ENCODE peak calls at places on chromosome 10, in seven cellular contexts. P is mammary epithelial cell, E is vagina, X is lower lobe of right lung, Y is Peyer's patch, K is brain microvascular endothelial cell, C is mesendoderm. F is an unnamed sample.

GRCh38 chr10:6843477-6843876 is 263.4 kb upstream of the PRKCQ start:
- DNase-seq in P (no peak), E (no peak), X (no peak), Y (peak; percentile 43), K (no peak), C (no peak), F (no peak)

GRCh38 chr10:51711519-51711891 is 12.1 kb upstream of the CSTF2T start:
- DNase-seq in P (no peak), E (no peak), X (no peak), Y (no peak), K (no peak), C (no peak), F (peak; percentile 66)

GRCh38 chr10:1159131-1160061 is 103.2 kb downstream of the WDR37 start:
- DNase-seq in P (no peak), E (peak; percentile 52), X (no peak), Y (no peak), K (no peak), C (no peak), F (no peak)

GRCh38 chr10:15442056-15442455 is 71.0 kb upstream of the FAM171A1 start:
- DNase-seq in P (no peak), E (no peak), X (no peak), Y (no peak), K (no peak), C (no peak), F (no peak)

GRCh38 chr10:108616559-108617285 is 1306.6 kb downstream of the XPNPEP1 start:
- DNase-seq in P (no peak), E (no peak), X (no peak), Y (no peak), K (no peak), C (no peak), F (no peak)

GRCh38 chr10:93476756-93477155 is 5.4 kb downstream of the MYOF start:
- DNase-seq in P (no peak), E (no peak), X (no peak), Y (no peak), K (no peak), C (no peak), F (no peak)

GRCh38 chr10:60130130-60130579 is 223.8 kb upstream of the CCDC6 start:
- DNase-seq in P (no peak), E (no peak), X (no peak), Y (no peak), K (no peak), C (peak; percentile 92), F (no peak)

GRCh38 chr10:102564209-102564834 is 60.5 kb downstream of the SUFU start:
- DNase-seq in P (no peak), E (no peak), X (no peak), Y (no peak), K (no peak), C (no peak), F (no peak)

GRCh38 chr10:29140151-29140550 is 148.7 kb upstream of the LYZL1 start:
- DNase-seq in P (no peak), E (no peak), X (no peak), Y (no peak), K (no peak), C (no peak), F (no peak)

GRCh38 chr10:89295597-89295996 is 6.2 kb upstream of the IFIT2 start:
- DNase-seq in P (peak; percentile 52), E (no peak), X (no peak), Y (no peak), K (no peak), C (no peak), F (peak; percentile 72)

GRCh38 chr10:6039711-6040110 is 22.5 kb downstream of the IL2RA start:
- DNase-seq in P (no peak), E (peak; percentile 46), X (no peak), Y (no peak), K (no peak), C (no peak), F (no peak)

GRCh38 chr10:94546616-94547175 is 1.1 kb downstream of the HELLS start:
- DNase-seq in P (peak; percentile 4), E (no peak), X (no peak), Y (no peak), K (no peak), C (no peak), F (no peak)

GRCh38 chr10:66586073-66586472 is 339.8 kb upstream of the LRRTM3 start:
- DNase-seq in P (peak; percentile 19), E (no peak), X (no peak), Y (no peak), K (peak; percentile 16), C (peak; percentile 63), F (peak; percentile 21)

GRCh38 chr10:43287056-43288007 is 20.5 kb upstream of the RASGEF1A start:
- DNase-seq in P (peak; percentile 83), E (no peak), X (peak; percentile 85), Y (peak; percentile 85), K (no peak), C (peak; percentile 58), F (no peak)

DNA sequence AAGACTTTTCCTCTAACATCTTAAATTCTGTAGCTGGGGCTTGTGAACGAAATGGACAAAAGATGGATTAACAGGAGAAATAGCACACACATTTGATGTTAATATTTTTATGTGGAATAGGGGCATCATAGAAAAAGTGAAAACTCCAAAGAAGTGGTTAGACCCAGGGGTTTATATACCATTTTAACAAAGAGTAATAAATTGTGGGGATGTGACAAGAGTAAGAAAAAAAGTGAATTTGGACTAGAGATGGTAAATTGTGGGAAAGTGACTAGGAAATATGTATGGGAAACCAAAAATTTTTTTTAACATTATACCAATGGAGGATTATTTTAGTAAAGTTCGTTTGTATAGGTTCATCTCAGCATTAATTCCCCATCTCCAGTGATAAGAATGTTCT is 8.2 kb downstream of the SLC39A12 start:
- DNase-seq in P (no peak), E (no peak), X (no peak), Y (no peak), K (no peak), C (no peak), F (no peak)
- H3K4me3 ChIP-seq in P (no peak overlapping the region), E (no peak overlapping the region), X (no peak overlapping the region), Y (no peak overlapping the region), K (no peak overlapping the region), C (no peak overlapping the region), F (no peak overlapping the region)

GRCh38 chr10:112332022-112332421 is 41.9 kb upstream of the ACSL5 start:
- DNase-seq in P (no peak), E (no peak), X (no peak), Y (no peak), K (no peak), C (no peak), F (no peak)
- H3K27ac ChIP-seq in P (no peak overlapping the region), E (no peak overlapping the region), X (no peak overlapping the region), Y (peak overlapping the region; percentile 57), K (no peak overlapping the region), C (no peak overlapping the region), F (no peak overlapping the region)

DNA sequence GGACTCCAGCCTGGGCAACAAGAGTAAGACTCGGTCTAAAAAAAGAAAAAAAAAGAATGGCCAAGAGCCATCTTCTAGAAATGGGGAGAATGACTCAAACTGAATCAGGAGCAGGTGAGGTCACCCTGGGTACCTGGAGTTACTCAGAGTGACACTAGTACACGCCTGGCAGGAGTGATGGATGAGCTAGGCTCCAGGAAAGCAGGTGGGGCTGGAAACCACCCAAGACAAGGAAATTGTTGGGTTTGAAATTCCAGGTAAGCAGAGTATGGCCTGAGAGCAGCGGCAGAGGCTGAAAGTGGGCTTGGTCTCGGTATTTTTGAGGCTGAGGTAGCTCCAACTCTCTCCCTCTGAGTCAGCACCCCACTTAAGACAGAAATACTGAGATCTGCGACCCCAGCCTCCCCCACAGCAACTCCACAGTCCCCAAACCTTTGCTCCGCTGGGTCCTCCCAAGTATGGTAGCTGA is 18.5 kb downstream of the DDIT4 start:
- DNase-seq in P (peak; percentile 99), E (no peak), X (no peak), Y (no peak), K (no peak), C (no peak), F (no peak)
- H3K4me3 ChIP-seq in P (no peak overlapping the region), E (no peak overlapping the region), X (no peak overlapping the region), Y (no peak overlapping the region), K (no peak overlapping the region), C (no peak overlapping the region), F (no peak overlapping the region)

DNA sequence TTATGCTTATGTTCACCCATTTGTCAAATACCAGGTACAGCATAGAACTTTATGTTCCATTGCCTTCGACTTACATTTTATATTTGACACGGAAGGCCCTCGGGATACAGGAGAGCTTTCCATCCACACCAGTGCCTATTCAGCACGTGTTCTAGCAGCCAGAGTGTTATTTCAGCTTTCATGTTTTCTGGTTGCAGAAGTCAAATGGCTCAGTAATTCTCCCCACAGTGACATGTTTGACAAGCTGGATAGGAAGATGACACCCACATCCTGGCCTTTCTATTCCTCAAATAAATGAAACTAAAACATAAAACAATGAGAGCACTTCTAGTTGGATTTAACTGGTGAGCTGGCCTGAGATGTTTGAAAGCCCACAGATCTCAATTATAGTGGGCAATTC is 173.4 kb downstream of the SORCS1 start:
- DNase-seq in P (no peak), E (no peak), X (no peak), Y (no peak), K (no peak), C (no peak), F (no peak)
- H3K27ac ChIP-seq in P (no peak overlapping the region), E (no peak overlapping the region), X (no peak overlapping the region), Y (no peak overlapping the region), K (no peak overlapping the region), C (no peak overlapping the region), F (no peak overlapping the region)